ENCODE peak calls at places on chromosomes 3 and 15, in five cellular contexts. C is endothelial cell; Z is T1000; Q is CD4-positive, alpha-beta T cell; H is nephron progenitor cell. M is an unnamed sample.

GRCh38 chr3:98902341-98902740 is 846 bp upstream of the DCBLD2 start:
- DNase-seq in C (no peak), Z (no peak), Q (no peak), H (no peak), M (no peak)

GRCh38 chr15:41942886-41943285 is 29.5 kb downstream of the EHD4 start:
- DNase-seq in C (no peak), Z (no peak), Q (no peak), H (no peak), M (no peak)

GRCh38 chr15:79524531-79524930 is 92.4 kb downstream of the MINAR1 start:
- DNase-seq in C (no peak), Z (no peak), Q (no peak), H (no peak), M (no peak)

GRCh38 chr3:45409921-45410320 is 21.5 kb downstream of the LARS2 start:
- DNase-seq in C (no peak), Z (no peak), Q (no peak), H (no peak), M (peak)

GRCh38 chr3:17032407-17033034 is 147.8 kb downstream of the PLCL2 start:
- DNase-seq in C (peak), Z (no peak), Q (no peak), H (no peak), M (no peak)

GRCh38 chr3:5006755-5007202 is 27.5 kb downstream of the BHLHE40 start:
- DNase-seq in C (no peak), Z (no peak), Q (no peak), H (no peak), M (no peak)

GRCh38 chr3:16124636-16125035 is 49.8 kb upstream of the GALNT15 start:
- DNase-seq in C (no peak), Z (peak), Q (no peak), H (no peak), M (no peak)

GRCh38 chr3:23430781-23431423 is 227.8 kb downstream of the UBE2E2 start:
- DNase-seq in C (no peak), Z (no peak), Q (no peak), H (no peak), M (no peak)

GRCh38 chr3:129702934-129703712 is 96.6 kb upstream of the PLXND1 start:
- DNase-seq in C (no peak), Z (no peak), Q (no peak), H (no peak), M (no peak)